ENCODE peak calls at places on chromosomes 4 and X, in four cellular contexts. One of them, this sample, is unnamed.
A peak's percentile ranks its signal among the peaks of the same experiment; 100 is the strongest.

GRCh38 chrX:74437530-74437929 is 16.2 kb downstream of the SLC16A2 start:
- DNase-seq in astrocyte of the spinal cord: no peak
- DNase-seq in CD4-positive, alpha-beta T cell: no peak
- DNase-seq in suprapubic skin: no peak
- DNase-seq in this sample: no peak

GRCh38 chrX:18984381-18985185 is 669 bp upstream of the PHKA2 start:
- DNase-seq in suprapubic skin: peak; percentile 84
- DNase-seq in astrocyte of the spinal cord: peak; percentile 71
- DNase-seq in CD4-positive, alpha-beta T cell: peak; percentile 86
- DNase-seq in this sample: peak; percentile 70

GRCh38 chrX:21730011-21730410 is 27.9 kb downstream of the SMPX start:
- DNase-seq in astrocyte of the spinal cord: no peak
- DNase-seq in suprapubic skin: no peak
- DNase-seq in CD4-positive, alpha-beta T cell: no peak
- DNase-seq in this sample: no peak

GRCh38 chrX:42149786-42150185 is 226.4 kb upstream of the CASK start:
- DNase-seq in CD4-positive, alpha-beta T cell: no peak
- DNase-seq in suprapubic skin: no peak
- DNase-seq in astrocyte of the spinal cord: no peak
- DNase-seq in this sample: no peak

GRCh38 chrX:39972340-39972739 is 125.4 kb downstream of the BCOR start:
- DNase-seq in astrocyte of the spinal cord: peak; percentile 22
- DNase-seq in suprapubic skin: no peak
- DNase-seq in CD4-positive, alpha-beta T cell: no peak
- DNase-seq in this sample: no peak

GRCh38 chr4:55437356-55437796 is 41.6 kb downstream of the TMEM165 start:
- DNase-seq in suprapubic skin: no peak
- DNase-seq in CD4-positive, alpha-beta T cell: no peak
- DNase-seq in astrocyte of the spinal cord: peak; percentile 48
- DNase-seq in this sample: no peak

GRCh38 chr4:64158648-64159326 is 250.5 kb downstream of the TECRL start:
- DNase-seq in astrocyte of the spinal cord: peak; percentile 71
- DNase-seq in CD4-positive, alpha-beta T cell: no peak
- DNase-seq in suprapubic skin: no peak
- DNase-seq in this sample: peak; percentile 40

GRCh38 chr4:158169931-158170690 is 2.7 kb downstream of the GASK1B start:
- DNase-seq in CD4-positive, alpha-beta T cell: no peak
- DNase-seq in suprapubic skin: no peak
- DNase-seq in astrocyte of the spinal cord: peak; percentile 43
- DNase-seq in this sample: no peak

GRCh38 chr4:2253160-2254084 is 8.5 kb downstream of the MXD4 start:
- DNase-seq in CD4-positive, alpha-beta T cell: no peak
- DNase-seq in suprapubic skin: peak; percentile 51
- DNase-seq in astrocyte of the spinal cord: no peak
- DNase-seq in this sample: no peak

GRCh38 chrX:101430457-101431078 is 22.5 kb downstream of the HNRNPH2 start:
- DNase-seq in suprapubic skin: no peak
- DNase-seq in CD4-positive, alpha-beta T cell: no peak
- DNase-seq in astrocyte of the spinal cord: peak; percentile 46
- DNase-seq in this sample: no peak

GRCh38 chrX:13194291-13195103 is 125.4 kb downstream of the ATXN3L start:
- DNase-seq in CD4-positive, alpha-beta T cell: no peak
- DNase-seq in astrocyte of the spinal cord: no peak
- DNase-seq in suprapubic skin: no peak
- DNase-seq in this sample: no peak

GRCh38 chr4:123624959-123625358 is 228.4 kb downstream of the SPRY1 start:
- DNase-seq in astrocyte of the spinal cord: no peak
- DNase-seq in CD4-positive, alpha-beta T cell: no peak
- DNase-seq in suprapubic skin: no peak
- DNase-seq in this sample: no peak

GRCh38 chr4:184472540-184473264 is 1.6 kb downstream of the IRF2 start:
- DNase-seq in astrocyte of the spinal cord: peak; percentile 62
- DNase-seq in CD4-positive, alpha-beta T cell: peak; percentile 48
- DNase-seq in suprapubic skin: peak; percentile 91
- DNase-seq in this sample: peak; percentile 68

GRCh38 chrX:132270699-132271098 is 51.5 kb upstream of the RAP2C start:
- DNase-seq in astrocyte of the spinal cord: peak; percentile 46
- DNase-seq in suprapubic skin: peak; percentile 87
- DNase-seq in CD4-positive, alpha-beta T cell: no peak
- DNase-seq in this sample: no peak

GRCh38 chr4:86721412-86721811 is 127.3 kb downstream of the PTPN13 start:
- DNase-seq in suprapubic skin: no peak
- DNase-seq in CD4-positive, alpha-beta T cell: no peak
- DNase-seq in astrocyte of the spinal cord: no peak
- DNase-seq in this sample: no peak

GRCh38 chrX:16785247-16786138 is 773 bp upstream of the TXLNG start:
- DNase-seq in astrocyte of the spinal cord: no peak
- DNase-seq in CD4-positive, alpha-beta T cell: no peak
- DNase-seq in suprapubic skin: peak; percentile 68
- DNase-seq in this sample: no peak

GRCh38 chr4:32172761-32173160 is 1452.6 kb downstream of the PCDH7 start:
- DNase-seq in suprapubic skin: no peak
- DNase-seq in CD4-positive, alpha-beta T cell: no peak
- DNase-seq in astrocyte of the spinal cord: peak; percentile 52
- DNase-seq in this sample: no peak

GRCh38 chr4:3873446-3874415 is 107.5 kb downstream of the ADRA2C start:
- DNase-seq in suprapubic skin: no peak
- DNase-seq in CD4-positive, alpha-beta T cell: no peak
- DNase-seq in astrocyte of the spinal cord: no peak
- DNase-seq in this sample: no peak

DNA sequence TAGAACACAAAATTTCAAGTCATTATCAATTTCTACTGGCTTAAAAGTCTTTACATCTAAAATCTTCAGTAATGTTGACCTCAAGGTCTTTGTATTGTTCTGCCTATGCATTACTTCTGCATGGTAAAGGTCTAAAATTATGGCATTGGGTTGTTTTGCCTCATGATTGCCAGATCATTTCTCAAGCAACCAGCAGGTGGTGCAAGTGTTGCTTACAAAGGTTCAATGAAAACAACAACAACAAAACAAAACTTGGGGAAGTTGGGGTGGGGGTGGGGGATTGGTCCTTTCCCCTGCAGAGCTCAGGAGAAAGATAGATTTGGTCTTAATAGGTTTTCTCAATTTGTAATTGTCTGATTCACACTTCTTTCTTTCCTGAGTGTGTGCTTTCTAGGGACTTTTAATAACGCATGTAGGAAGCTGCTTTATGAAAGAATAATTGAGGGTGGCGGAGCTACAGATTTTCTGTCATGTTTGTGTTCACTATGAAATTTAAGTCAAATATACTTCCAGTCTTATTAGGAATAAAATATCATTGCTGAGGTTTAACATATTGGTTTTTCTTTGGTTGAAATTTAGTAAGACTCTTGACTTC is 145.1 kb downstream of the COL4A5 start:
- DNase-seq in astrocyte of the spinal cord: no peak
- DNase-seq in suprapubic skin: no peak
- DNase-seq in CD4-positive, alpha-beta T cell: no peak
- DNase-seq in this sample: no peak
- TF ChIP-seq CTCF in astrocyte of the spinal cord: peak; percentile 22
- TF ChIP-seq CTCF in suprapubic skin: no peak
- TF ChIP-seq CTCF in CD4-positive, alpha-beta T cell: no peak
- TF ChIP-seq CTCF in this sample: peak; percentile 46

GRCh38 chr4:162499478-162499877 is 335.7 kb upstream of the FSTL5 start:
- DNase-seq in astrocyte of the spinal cord: no peak
- DNase-seq in CD4-positive, alpha-beta T cell: no peak
- DNase-seq in suprapubic skin: no peak
- DNase-seq in this sample: no peak
- TF ChIP-seq CTCF in astrocyte of the spinal cord: peak; percentile 47
- TF ChIP-seq CTCF in CD4-positive, alpha-beta T cell: no peak
- TF ChIP-seq CTCF in suprapubic skin: no peak
- TF ChIP-seq CTCF in this sample: peak; percentile 52

GRCh38 chr4:47945930-47946726 is 31.7 kb upstream of the NFXL1 start:
- DNase-seq in astrocyte of the spinal cord: no peak
- DNase-seq in CD4-positive, alpha-beta T cell: no peak
- DNase-seq in suprapubic skin: no peak
- DNase-seq in this sample: no peak
- TF ChIP-seq CTCF in astrocyte of the spinal cord: no peak
- TF ChIP-seq CTCF in CD4-positive, alpha-beta T cell: no peak
- TF ChIP-seq CTCF in suprapubic skin: no peak
- TF ChIP-seq CTCF in this sample: peak; percentile 15

GRCh38 chrX:115268421-115268820 is 21.1 kb upstream of the LUZP4 start:
- DNase-seq in astrocyte of the spinal cord: no peak
- DNase-seq in suprapubic skin: no peak
- DNase-seq in CD4-positive, alpha-beta T cell: no peak
- DNase-seq in this sample: no peak
- TF ChIP-seq CTCF in astrocyte of the spinal cord: peak; percentile 38
- TF ChIP-seq CTCF in suprapubic skin: no peak
- TF ChIP-seq CTCF in CD4-positive, alpha-beta T cell: no peak
- TF ChIP-seq CTCF in this sample: peak; percentile 57

GRCh38 chrX:32116047-32116446 is 1044.2 kb upstream of the FTHL17 start:
- DNase-seq in suprapubic skin: no peak
- DNase-seq in CD4-positive, alpha-beta T cell: no peak
- DNase-seq in astrocyte of the spinal cord: no peak
- DNase-seq in this sample: no peak
- TF ChIP-seq CTCF in suprapubic skin: no peak
- TF ChIP-seq CTCF in CD4-positive, alpha-beta T cell: no peak
- TF ChIP-seq CTCF in astrocyte of the spinal cord: no peak
- TF ChIP-seq CTCF in this sample: no peak

GRCh38 chr4:47490550-47490949 is 5.5 kb downstream of the ATP10D start:
- DNase-seq in astrocyte of the spinal cord: peak; percentile 31
- DNase-seq in suprapubic skin: no peak
- DNase-seq in CD4-positive, alpha-beta T cell: no peak
- DNase-seq in this sample: no peak
- TF ChIP-seq CTCF in astrocyte of the spinal cord: peak; percentile 50
- TF ChIP-seq CTCF in suprapubic skin: peak; percentile 36
- TF ChIP-seq CTCF in CD4-positive, alpha-beta T cell: no peak
- TF ChIP-seq CTCF in this sample: peak; percentile 43

DNA sequence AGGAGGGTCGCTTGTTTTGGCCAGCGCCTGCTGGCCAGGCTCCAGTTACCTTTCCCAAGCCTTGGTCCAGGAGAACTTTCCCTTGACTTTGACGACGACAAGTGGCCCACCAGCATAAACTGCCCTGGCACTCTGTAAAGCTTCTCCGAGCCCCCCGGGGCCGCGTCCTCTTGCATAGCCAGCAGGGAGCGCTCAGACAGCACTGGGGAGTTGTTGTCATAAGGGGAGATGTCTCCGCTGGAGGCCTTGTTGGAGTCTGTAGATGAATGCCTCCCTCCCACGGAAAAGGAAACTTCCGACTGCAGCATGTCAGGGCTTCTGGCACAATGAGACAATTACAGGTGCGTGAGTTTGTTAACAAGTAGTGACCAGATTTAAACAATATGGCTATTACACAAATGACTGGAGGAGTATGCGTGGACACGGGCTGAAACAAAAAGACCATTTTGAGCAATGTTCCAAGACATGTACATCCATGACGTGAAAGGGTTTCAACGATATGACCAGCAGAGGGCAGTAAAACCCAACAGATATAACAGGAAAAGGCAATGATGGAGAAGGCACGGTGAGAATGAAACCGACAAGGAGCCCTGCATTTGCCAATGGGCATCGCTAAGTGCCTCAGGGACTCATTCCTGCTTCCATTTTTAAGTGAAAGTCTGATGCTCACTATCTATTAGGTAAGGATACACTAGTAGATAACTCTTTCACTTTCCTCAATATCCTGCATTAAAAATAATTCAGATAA is 33.0 kb downstream of the HCCS start:
- DNase-seq in suprapubic skin: no peak
- DNase-seq in CD4-positive, alpha-beta T cell: no peak
- DNase-seq in astrocyte of the spinal cord: peak; percentile 77
- DNase-seq in this sample: peak; percentile 17
- TF ChIP-seq CTCF in suprapubic skin: peak; percentile 55
- TF ChIP-seq CTCF in CD4-positive, alpha-beta T cell: peak; percentile 58
- TF ChIP-seq CTCF in astrocyte of the spinal cord: peak; percentile 42
- TF ChIP-seq CTCF in this sample: peak; percentile 62

GRCh38 chr4:133694416-133694815 is 507.2 kb downstream of the PABPC4L start:
- DNase-seq in suprapubic skin: no peak
- DNase-seq in astrocyte of the spinal cord: peak; percentile 33
- DNase-seq in CD4-positive, alpha-beta T cell: no peak
- DNase-seq in this sample: no peak
- TF ChIP-seq CTCF in suprapubic skin: no peak
- TF ChIP-seq CTCF in astrocyte of the spinal cord: no peak
- TF ChIP-seq CTCF in CD4-positive, alpha-beta T cell: no peak
- TF ChIP-seq CTCF in this sample: no peak

GRCh38 chr4:119314356-119314755 is 7.6 kb downstream of the FABP2 start:
- DNase-seq in suprapubic skin: no peak
- DNase-seq in CD4-positive, alpha-beta T cell: no peak
- DNase-seq in astrocyte of the spinal cord: peak; percentile 65
- DNase-seq in this sample: no peak
- TF ChIP-seq CTCF in suprapubic skin: peak; percentile 5
- TF ChIP-seq CTCF in CD4-positive, alpha-beta T cell: peak; percentile 69
- TF ChIP-seq CTCF in astrocyte of the spinal cord: peak; percentile 60
- TF ChIP-seq CTCF in this sample: peak; percentile 68

This sample was measured in progenitor cell of endocrine pancreas.